ENCODE peak calls at places on chromosomes 11 and 22, in ten cellular contexts. N, M, K, E, Z, W, D, T, Q and B are unnamed samples.

GRCh38 chr11:64593156-64594105 is 2.4 kb downstream of the SLC22A12 start:
- DNase-seq in W (no peak), D (no peak), K (no peak), E (no peak), Q (no peak), Z (no peak), N (peak; percentile 25), M (no peak), T (no peak), B (no peak)

GRCh38 chr11:119651802-119652584 is 77.0 kb downstream of the NECTIN1 start:
- DNase-seq in M (no peak), E (no peak), Q (no peak), D (no peak), W (no peak), N (no peak), Z (no peak), K (no peak), T (no peak), B (no peak)

GRCh38 chr11:67054851-67055523 is 1.7 kb upstream of the RHOD start:
- DNase-seq in Z (peak; percentile 80), N (peak; percentile 55), T (no peak), E (peak; percentile 26), K (peak; percentile 61), M (peak; percentile 69), W (peak; percentile 83), D (peak; percentile 40), Q (peak; percentile 88), B (no peak)

GRCh38 chr22:18001040-18001893 is 23.1 kb downstream of the MICAL3 start:
- DNase-seq in D (peak; percentile 92), E (peak; percentile 99), K (peak; percentile 99), Z (peak; percentile 100), W (peak; percentile 99), Q (peak; percentile 99), T (peak; percentile 90), M (peak; percentile 99), N (peak; percentile 93), B (peak; percentile 42)

GRCh38 chr11:19802773-19803293 is 90.2 kb downstream of the NAV2 start:
- DNase-seq in Q (peak; percentile 48), W (no peak), K (no peak), T (no peak), M (no peak), N (no peak), D (no peak), Z (no peak), E (no peak), B (no peak)

GRCh38 chr11:110479445-110480101 is 49.8 kb downstream of the FDX1 start:
- DNase-seq in D (no peak), T (peak; percentile 2), N (no peak), K (peak; percentile 65), W (peak; percentile 56), Z (peak; percentile 13), M (peak; percentile 43), Q (peak; percentile 77), E (no peak), B (no peak)

GRCh38 chr11:26867286-26867685 is 126.6 kb upstream of the FIBIN start:
- DNase-seq in N (no peak), W (peak; percentile 49), K (peak; percentile 40), E (no peak), Z (no peak), M (no peak), Q (no peak), D (no peak), T (no peak), B (no peak)

GRCh38 chr11:59556883-59557205 is 45.5 kb downstream of the OR4D9 start:
- DNase-seq in Z (no peak), W (no peak), E (no peak), K (peak; percentile 52), M (no peak), T (no peak), N (no peak), D (no peak), Q (no peak), B (no peak)

GRCh38 chr22:24502540-24502939 is 7.4 kb downstream of the UPB1 start:
- DNase-seq in E (no peak), Z (no peak), M (no peak), T (no peak), W (no peak), D (no peak), Q (no peak), N (no peak), K (no peak), B (no peak)

GRCh38 chr11:12768731-12769673 is 94.8 kb downstream of the TEAD1 start:
- DNase-seq in E (no peak), W (no peak), N (no peak), Z (peak; percentile 59), D (no peak), M (no peak), K (no peak), Q (no peak), T (no peak), B (no peak)

GRCh38 chr11:108915666-108916065 is 250.8 kb downstream of the DDX10 start:
- DNase-seq in E (no peak), T (no peak), D (no peak), Q (peak; percentile 21), Z (no peak), W (peak; percentile 40), K (no peak), M (no peak), N (no peak), B (no peak)

DNA sequence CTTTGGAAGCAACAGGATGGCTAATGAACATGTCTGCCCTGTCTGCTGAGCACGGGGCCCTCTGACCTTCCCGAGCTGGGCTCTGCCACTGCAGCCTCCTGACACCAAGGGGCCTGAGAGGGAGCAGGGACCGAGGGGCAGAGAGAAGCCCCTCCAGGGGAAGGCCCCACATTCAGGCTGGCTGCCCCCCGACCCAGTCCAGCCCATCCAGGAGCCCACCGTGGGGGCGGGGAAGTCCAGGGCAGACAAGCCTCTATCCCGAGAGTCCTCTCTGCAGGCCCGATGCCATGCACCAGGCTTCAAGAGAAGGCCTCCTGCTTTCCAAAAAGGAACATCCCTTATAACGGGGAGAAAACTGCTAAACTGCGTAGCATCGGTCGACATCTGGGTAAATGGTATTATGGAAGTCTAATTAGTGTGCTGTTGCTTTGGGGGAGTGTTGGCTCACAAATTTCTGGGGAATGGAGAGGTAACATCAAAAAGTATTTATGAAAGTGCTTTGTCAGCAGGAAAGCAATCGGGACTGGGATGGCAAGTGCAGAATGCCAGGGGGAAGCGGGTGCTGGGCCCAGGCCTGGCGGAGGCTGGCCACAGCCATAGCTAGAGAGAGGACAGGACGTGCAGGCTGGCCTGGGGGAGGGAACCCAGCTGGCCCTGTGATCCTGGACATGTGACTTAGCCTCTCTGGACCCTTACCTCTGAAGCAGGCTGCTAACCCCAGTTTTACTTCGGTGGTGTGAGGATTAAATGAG is 5.3 kb upstream of the SHISAL1 start:
- DNase-seq in E (no peak), W (no peak), Z (no peak), K (no peak), M (no peak), T (no peak), D (no peak), Q (no peak), N (no peak), B (no peak)
- TF ChIP-seq CTCF in E (no peak), W (no peak), Z (no peak), K (no peak), M (no peak), T (no peak), D (no peak), Q (no peak), N (no peak), B (no peak)

GRCh38 chr22:45866398-45867117 is 110.4 kb downstream of the WNT7B start:
- DNase-seq in Z (no peak), Q (no peak), T (no peak), E (no peak), K (no peak), N (peak; percentile 42), W (no peak), D (no peak), M (no peak), B (no peak)

GRCh38 chr22:45867906-45868555 is 108.9 kb downstream of the WNT7B start:
- DNase-seq in K (no peak), Z (no peak), T (no peak), N (no peak), E (no peak), D (no peak), Q (no peak), M (no peak), W (no peak), B (no peak)

GRCh38 chr22:45868586-45869443 is 108.1 kb downstream of the WNT7B start:
- DNase-seq in T (no peak), D (no peak), W (no peak), Q (no peak), M (no peak), K (no peak), Z (no peak), E (no peak), N (no peak), B (no peak)

GRCh38 chr22:45865561-45866397 is 111.2 kb downstream of the WNT7B start:
- DNase-seq in T (no peak), W (no peak), E (no peak), K (no peak), Z (no peak), N (peak; percentile 32), M (no peak), D (no peak), Q (no peak), B (no peak)

GRCh38 chr22:45867118-45867905 is 109.7 kb downstream of the WNT7B start:
- DNase-seq in Z (no peak), N (peak; percentile 59), K (peak; percentile 25), Q (no peak), E (no peak), M (no peak), D (no peak), W (peak; percentile 43), T (no peak), B (no peak)
- TF ChIP-seq CTCF in Z (no peak), N (no peak), K (no peak), Q (peak; percentile 40), E (no peak), M (peak; percentile 21), D (peak; percentile 16), W (no peak), T (no peak), B (no peak)

GRCh38 chr11:100578966-100579365 is 108.1 kb upstream of the ARHGAP42 start:
- DNase-seq in W (no peak), M (peak; percentile 35), D (no peak), T (peak; percentile 55), K (peak; percentile 26), N (no peak), Q (peak; percentile 61), Z (no peak), E (no peak), B (no peak)

GRCh38 chr11:100573911-100574513 is 113.1 kb upstream of the ARHGAP42 start:
- DNase-seq in Q (no peak), E (no peak), M (no peak), Z (no peak), W (no peak), T (no peak), D (no peak), N (no peak), K (no peak), B (no peak)

GRCh38 chr11:100576044-100577021 is 110.8 kb upstream of the ARHGAP42 start:
- DNase-seq in E (peak; percentile 43), W (peak; percentile 75), N (no peak), D (peak; percentile 12), M (peak; percentile 68), T (no peak), K (peak; percentile 75), Z (peak; percentile 27), Q (peak; percentile 73), B (no peak)

GRCh38 chr11:100574894-100575769 is 112.0 kb upstream of the ARHGAP42 start:
- DNase-seq in E (peak; percentile 13), Q (peak; percentile 59), Z (no peak), T (no peak), D (no peak), W (peak; percentile 45), N (no peak), M (peak; percentile 56), K (peak; percentile 54), B (no peak)
- TF ChIP-seq CTCF in E (peak; percentile 10), Q (peak; percentile 64), Z (no peak), T (peak; percentile 32), D (peak; percentile 48), W (peak; percentile 10), N (no peak), M (peak; percentile 40), K (peak; percentile 39), B (no peak)

GRCh38 chr11:129375731-129376657 is at the start of gene BARX2:
- DNase-seq in M (peak; percentile 65), Q (peak; percentile 54), N (no peak), E (peak; percentile 26), Z (no peak), D (no peak), W (peak; percentile 61), T (peak; percentile 16), K (peak; percentile 64), B (no peak)
- TF ChIP-seq CTCF in M (peak; percentile 78), Q (peak; percentile 57), N (no peak), E (peak; percentile 51), Z (no peak), D (peak; percentile 29), W (peak; percentile 58), T (peak; percentile 73), K (peak; percentile 48), B (no peak)